ENCODE peak calls at places on chromosome 3, in four cellular contexts. Q is HepG2, K is A549, F is IMR-90. U is an unnamed sample.

GRCh38 chr3:146685050-146685814 is 80.1 kb upstream of the PLSCR5 start:
- DNase-seq in F (no peak), K (no peak), Q (no peak), U (no peak)

GRCh38 chr3:197302696-197303341 is 4.4 kb upstream of the DLG1 start:
- DNase-seq in Q (peak), F (peak), K (no peak), U (no peak)

GRCh38 chr3:52310861-52311566 is 5.1 kb upstream of the DNAH1 start:
- DNase-seq in F (peak), Q (no peak), K (no peak), U (no peak)

GRCh38 chr3:169546368-169546767 is 117.1 kb downstream of the MECOM start:
- DNase-seq in K (no peak), F (no peak), Q (no peak), U (no peak)

GRCh38 chr3:52910823-52911222 is 13.5 kb upstream of the STIMATE start:
- DNase-seq in F (no peak), Q (no peak), K (no peak), U (no peak)

GRCh38 chr3:26627080-26627479 is 4.5 kb downstream of the LRRC3B start:
- DNase-seq in F (no peak), K (no peak), Q (no peak), U (no peak)

GRCh38 chr3:82055792-82056191 is 294.3 kb upstream of the GBE1 start:
- DNase-seq in K (peak), Q (no peak), F (no peak), U (no peak)

GRCh38 chr3:170360916-170361315 is 3.4 kb downstream of the SKIL start:
- DNase-seq in Q (no peak), K (peak), F (peak), U (no peak)

GRCh38 chr3:128481438-128481942 is 11.5 kb downstream of the GATA2 start:
- DNase-seq in F (no peak), K (no peak), Q (no peak), U (no peak)

GRCh38 chr3:37291275-37291700 is 116.9 kb upstream of the LRRFIP2 start:
- DNase-seq in K (peak), F (peak), Q (no peak), U (peak)

GRCh38 chr3:37287776-37288175 is 113.4 kb upstream of the LRRFIP2 start:
- DNase-seq in K (no peak), F (peak), Q (no peak), U (no peak)

GRCh38 chr3:37295925-37296324 is 121.5 kb upstream of the LRRFIP2 start:
- DNase-seq in K (no peak), Q (no peak), F (peak), U (no peak)

GRCh38 chr3:37290551-37290950 is 116.2 kb upstream of the LRRFIP2 start:
- DNase-seq in K (no peak), F (peak), Q (no peak), U (no peak)

DNA sequence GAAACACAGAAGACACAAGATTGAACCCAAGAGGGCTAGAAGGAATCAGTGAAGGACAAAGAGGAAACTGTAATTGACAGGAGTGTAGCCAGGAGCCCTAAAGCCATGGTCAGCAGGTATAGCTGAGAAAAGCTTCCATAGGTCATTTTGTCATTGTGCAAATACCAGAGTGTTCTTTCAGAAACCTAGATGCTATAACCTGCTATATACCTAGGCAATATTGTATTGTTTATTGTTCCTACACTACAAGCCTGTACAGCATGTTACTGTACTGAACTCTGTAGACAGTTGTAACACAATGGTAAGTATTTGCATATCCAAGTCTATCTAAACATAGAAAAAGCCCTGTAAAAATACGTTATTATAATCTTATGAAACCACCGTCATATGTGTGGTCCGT is 119.3 kb upstream of the LRRFIP2 start:
- DNase-seq in Q (no peak), F (no peak), K (no peak), U (no peak)
- TF ChIP-seq BHLHE40 in Q (no peak), F (no peak), K (no peak), U (no peak)

GRCh38 chr3:155032918-155033317 is 47.2 kb upstream of the MME start:
- DNase-seq in K (no peak), Q (no peak), F (peak), U (no peak)
- TF ChIP-seq BHLHE40 in K (no peak), Q (no peak), F (no peak), U (no peak)

GRCh38 chr3:39361252-39361927 is 21.8 kb upstream of the SLC25A38 start:
- DNase-seq in Q (no peak), K (no peak), F (no peak), U (no peak)

GRCh38 chr3:39358302-39358701 is 24.9 kb upstream of the SLC25A38 start:
- DNase-seq in Q (no peak), K (no peak), F (no peak), U (no peak)

GRCh38 chr3:39362177-39362576 is 21.0 kb upstream of the SLC25A38 start:
- DNase-seq in F (no peak), K (no peak), Q (no peak), U (peak)

DNA sequence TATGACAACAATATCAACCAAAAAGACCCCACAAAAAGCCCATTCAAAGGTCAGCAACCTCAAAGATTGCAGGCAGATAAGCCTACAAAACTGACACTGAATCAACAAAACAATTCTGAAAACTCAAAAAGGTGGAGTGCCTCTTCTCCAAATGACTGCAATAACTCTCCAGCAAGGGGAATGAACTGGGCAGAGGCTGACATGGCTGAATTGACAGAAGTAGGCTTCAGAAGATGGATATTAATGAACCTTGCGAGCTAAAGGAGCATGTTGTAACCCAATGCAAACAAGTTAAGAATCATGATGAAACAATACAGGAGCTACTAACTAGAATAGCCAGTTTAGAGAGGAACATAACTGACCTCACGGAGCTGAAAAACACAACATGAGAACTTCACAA is 20.4 kb upstream of the SLC25A38 start:
- DNase-seq in Q (no peak), K (no peak), F (no peak), U (no peak)
- TF ChIP-seq BHLHE40 in Q (no peak), K (no peak), F (no peak), U (no peak)

GRCh38 chr3:83968386-83968785 is 990.4 kb upstream of the CADM2 start:
- DNase-seq in Q (no peak), K (peak), F (no peak), U (no peak)
- TF ChIP-seq BHLHE40 in Q (no peak), K (no peak), F (no peak), U (no peak)

DNA sequence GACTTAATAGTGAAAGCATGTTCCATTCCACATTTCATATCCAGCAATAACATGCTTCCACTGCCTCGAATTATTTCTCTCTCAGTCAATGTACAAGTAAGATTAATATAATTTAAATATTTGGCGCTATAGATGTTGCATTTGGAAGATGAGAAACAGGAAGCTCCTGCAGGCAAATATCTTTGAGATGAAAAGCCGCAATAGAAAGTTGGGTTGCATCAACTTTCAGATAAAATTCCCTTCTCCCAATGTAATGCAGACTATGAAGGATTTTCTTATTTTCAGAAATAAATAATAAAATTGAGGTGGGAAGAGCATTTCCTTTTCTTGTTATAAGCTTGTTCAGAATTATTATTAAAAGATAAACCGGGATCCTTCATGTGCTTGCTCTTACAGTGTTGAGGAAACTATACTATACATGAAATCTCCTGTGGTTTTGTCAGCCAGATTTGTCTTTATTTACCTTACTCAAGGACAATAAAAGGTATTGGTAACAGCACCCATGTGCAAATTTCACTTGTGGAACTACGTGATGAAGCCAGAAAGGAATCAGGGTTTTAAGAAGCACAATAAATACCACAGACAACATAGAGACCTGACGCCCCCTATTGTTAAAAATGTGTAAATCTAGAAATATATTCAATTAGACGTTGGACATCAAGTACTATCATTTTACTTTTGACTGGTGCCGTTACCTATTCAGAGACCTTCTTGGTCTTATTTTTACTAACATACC is 307.0 kb downstream of the ARPP21 start:
- DNase-seq in K (peak), Q (peak), F (peak), U (no peak)
- TF ChIP-seq BHLHE40 in K (no peak), Q (no peak), F (no peak), U (no peak)

DNA sequence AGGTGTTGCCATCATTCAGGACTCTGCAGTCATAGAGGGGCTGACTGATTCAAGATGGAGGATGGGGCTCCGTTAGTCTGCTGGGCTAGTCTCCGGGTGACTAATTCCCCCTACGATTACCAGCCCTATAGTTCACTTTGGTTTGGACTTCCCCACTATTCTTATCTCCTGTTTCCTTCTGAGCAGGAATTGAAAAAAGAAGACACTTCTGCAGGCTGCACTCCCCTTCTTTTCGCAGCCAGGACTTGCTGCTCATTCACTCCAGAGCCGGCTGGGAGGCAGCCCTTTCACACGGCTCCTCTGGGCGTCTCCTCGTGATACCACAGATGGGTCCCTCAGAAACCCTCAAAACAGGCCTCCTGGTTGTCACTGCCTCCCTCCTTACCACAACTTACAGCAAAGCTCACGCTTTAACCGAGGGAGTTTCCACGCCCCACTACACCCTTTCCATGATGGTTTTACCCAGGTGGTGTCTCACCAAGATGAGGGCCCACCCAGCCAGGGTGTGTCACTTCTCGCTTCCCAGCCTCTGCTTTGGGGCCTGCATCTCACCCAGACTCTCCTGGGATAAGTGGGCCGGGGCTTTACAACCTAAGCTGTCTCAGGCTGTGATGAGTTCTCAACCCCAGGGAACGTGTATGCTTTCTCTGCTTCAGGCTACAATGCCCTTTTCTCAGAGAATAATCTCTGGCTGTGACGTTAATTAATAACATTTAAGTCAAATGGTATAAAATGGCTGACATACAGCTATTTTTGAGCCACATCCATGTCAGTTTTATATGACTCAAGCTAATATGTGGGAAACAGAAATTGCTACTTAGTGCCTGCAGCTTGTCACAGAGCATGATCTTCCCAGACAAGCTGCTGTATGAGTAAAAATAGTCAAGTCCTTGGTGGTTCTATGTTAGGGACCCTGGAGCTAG is 11.9 kb downstream of the CX3CR1 start:
- DNase-seq in K (no peak), F (no peak), Q (no peak), U (no peak)
- TF ChIP-seq BHLHE40 in K (no peak), F (no peak), Q (no peak), U (no peak)

GRCh38 chr3:181687738-181688137 is 24.0 kb upstream of the SOX2 start:
- DNase-seq in F (no peak), K (no peak), Q (no peak), U (no peak)
- TF ChIP-seq BHLHE40 in F (no peak), K (no peak), Q (no peak), U (no peak)

GRCh38 chr3:31696815-31697548 is 164.3 kb downstream of the STT3B start:
- DNase-seq in K (no peak), F (no peak), Q (no peak), U (no peak)

GRCh38 chr3:31696009-31696297 is 163.2 kb downstream of the STT3B start:
- DNase-seq in F (no peak), Q (no peak), K (no peak), U (no peak)

GRCh38 chr3:31695280-31696008 is 162.7 kb downstream of the STT3B start:
- DNase-seq in F (no peak), Q (no peak), K (peak), U (no peak)

GRCh38 chr3:31692714-31693113 is 160.0 kb downstream of the STT3B start:
- DNase-seq in F (no peak), Q (no peak), K (no peak), U (no peak)

GRCh38 chr3:31693346-31693745 is 160.6 kb downstream of the STT3B start:
- DNase-seq in Q (no peak), F (no peak), K (no peak), U (no peak)
- TF ChIP-seq BHLHE40 in Q (no peak), F (no peak), K (no peak), U (no peak)

GRCh38 chr3:16707260-16707659 is 102.0 kb upstream of the DAZL start:
- DNase-seq in F (no peak), Q (no peak), K (no peak), U (no peak)
- TF ChIP-seq BHLHE40 in F (no peak), Q (no peak), K (no peak), U (no peak)

DNA sequence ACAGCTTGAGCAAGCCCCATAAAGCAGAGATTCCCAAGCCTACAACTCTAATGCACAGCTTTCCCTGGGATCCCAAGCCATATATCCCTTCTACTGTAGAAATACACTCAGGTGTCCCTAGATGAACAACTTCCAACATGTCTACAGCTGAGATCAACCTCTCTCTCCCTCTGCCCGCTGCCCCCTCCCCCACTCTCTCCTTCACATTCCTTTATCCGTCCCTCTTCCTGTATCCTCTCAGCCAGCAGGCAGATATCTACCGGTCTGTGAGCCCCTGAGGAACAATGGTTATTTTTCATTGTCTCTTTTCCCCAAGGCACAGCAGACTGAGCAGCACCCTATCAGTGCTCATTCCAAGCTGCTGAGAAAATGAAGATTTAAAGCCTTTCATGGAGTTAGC is 138.6 kb downstream of the SUCLG2 start:
- DNase-seq in F (no peak), Q (no peak), K (no peak), U (no peak)
- TF ChIP-seq BHLHE40 in F (no peak), Q (no peak), K (no peak), U (no peak)